ENCODE peak calls at places on chromosome 22, in four cellular contexts. X is NT2/D1, V is BE2C, N is mammary epithelial cell. G is an unnamed sample. For H3K4me1 and H3K9me3, the result is how much of the 10 kb centered on the place peaks cover.

GRCh38 chr22:31650391-31650790 is 11.6 kb downstream of the PISD start:
- DNase-seq in V (no peak), N (peak), X (no peak), G (no peak)

GRCh38 chr22:36406139-36406538 is 18.4 kb upstream of the MYH9 start:
- DNase-seq in N (no peak), V (no peak), X (no peak), G (no peak)

GRCh38 chr22:30978304-30978962 is 9.4 kb downstream of the TUG1 start:
- DNase-seq in X (no peak), N (no peak), V (no peak), G (no peak)

GRCh38 chr22:33652596-33652995 is 267.7 kb downstream of the LARGE1 start:
- DNase-seq in V (no peak), N (peak), X (no peak), G (no peak)

GRCh38 chr22:18126606-18127005 is 16.0 kb downstream of the TUBA8 start:
- DNase-seq in V (no peak), N (no peak), X (no peak), G (no peak)

GRCh38 chr22:35620624-35621245 is 3.6 kb upstream of the MB start:
- DNase-seq in X (no peak), V (peak), N (no peak), G (no peak)

GRCh38 chr22:39999144-39999757 is 4.5 kb downstream of the FAM83F start:
- DNase-seq in X (no peak), N (no peak), V (no peak), G (no peak)

GRCh38 chr22:20783844-20784723 is 10.2 kb downstream of the SERPIND1 start:
- DNase-seq in N (peak), X (no peak), V (peak), G (no peak)

GRCh38 chr22:20117656-20118571 is 888 bp upstream of the TRMT2A start:
- DNase-seq in N (no peak), V (peak), X (no peak), G (no peak)

GRCh38 chr22:36334838-36335603 is 52.7 kb downstream of the MYH9 start:
- DNase-seq in N (peak), X (no peak), V (peak), G (no peak)

GRCh38 chr22:44085743-44086741 is 61.9 kb downstream of the PARVB start:
- DNase-seq in V (peak), N (peak), X (no peak), G (peak)

GRCh38 chr22:43742551-43742950 is 69.6 kb downstream of the EFCAB6 start:
- DNase-seq in V (no peak), X (no peak), N (no peak), G (no peak)

GRCh38 chr22:19194751-19195536 is 16.4 kb upstream of the SLC25A1 start:
- DNase-seq in N (no peak), V (no peak), X (no peak), G (no peak)

GRCh38 chr22:38202437-38203089 is 769 bp downstream of the MAFF start:
- DNase-seq in V (peak), N (peak), X (no peak), G (no peak)

GRCh38 chr22:40009231-40009769 is 14.5 kb downstream of the FAM83F start:
- DNase-seq in V (no peak), X (peak), N (peak), G (peak)

GRCh38 chr22:37906364-37907008 is 389 bp downstream of the MICALL1 start:
- DNase-seq in V (no peak), X (no peak), N (no peak), G (no peak)

GRCh38 chr22:37021710-37022482 is 2.4 kb downstream of the MPST start:
- DNase-seq in X (peak), N (no peak), V (peak), G (peak)

GRCh38 chr22:37077802-37078448 is 26.4 kb downstream of the KCTD17 start:
- DNase-seq in V (peak), X (peak), N (peak), G (no peak)

GRCh38 chr22:23219787-23220484 is 39.6 kb downstream of the BCR start:
- DNase-seq in V (peak), N (peak), X (no peak), G (no peak)

GRCh38 chr22:24330636-24331035 is 60.0 kb downstream of the SPECC1L start:
- DNase-seq in X (no peak), V (peak), N (no peak), G (no peak)

GRCh38 chr22:19478466-19479357 is at the start of gene UFD1:
- DNase-seq in V (peak), N (peak), X (peak), G (peak)

GRCh38 chr22:30855677-30856518 is 112.7 kb downstream of the MORC2 start:
- DNase-seq in V (no peak), X (no peak), N (no peak), G (no peak)

GRCh38 chr22:36386351-36386899 is 1.3 kb downstream of the MYH9 start:
- DNase-seq in N (no peak), V (peak), X (no peak), G (no peak)

GRCh38 chr22:38043151-38044039 is 13.8 kb upstream of the PICK1 start:
- DNase-seq in V (no peak), X (no peak), N (no peak), G (no peak)

GRCh38 chr22:32796865-32797573 is 4.5 kb upstream of the TIMP3 start:
- DNase-seq in V (peak), N (peak), X (peak), G (peak)

GRCh38 chr22:44906248-44906936 is 103.4 kb downstream of the PHF21B start:
- DNase-seq in N (no peak), V (no peak), X (no peak), G (no peak)

GRCh38 chr22:43811777-43812148 is 342 bp downstream of the EFCAB6 start:
- DNase-seq in N (peak), X (no peak), V (no peak), G (no peak)

GRCh38 chr22:42560781-42561180 is 7.0 kb downstream of the SERHL2 start:
- DNase-seq in V (peak), X (no peak), N (no peak), G (no peak)

GRCh38 chr22:41469218-41469851 is 418 bp downstream of the ACO2 start:
- DNase-seq in V (peak), N (no peak), X (no peak), G (no peak)

GRCh38 chr22:25081409-25081824 is 118.2 kb upstream of the CRYBB3 start:
- DNase-seq in N (peak), V (peak), X (peak), G (no peak)

GRCh38 chr22:41939981-41940852 is 6.7 kb downstream of the CENPM start:
- DNase-seq in V (no peak), X (no peak), N (no peak), G (no peak)

GRCh38 chr22:23278883-23279675 is 98.8 kb downstream of the BCR start:
- DNase-seq in N (peak), X (no peak), V (no peak), G (no peak)

GRCh38 chr22:43510226-43511070 is 98.6 kb downstream of the MPPED1 start:
- DNase-seq in X (no peak), V (no peak), N (no peak), G (no peak)

GRCh38 chr22:43553451-43554258 is 141.8 kb downstream of the MPPED1 start:
- DNase-seq in N (no peak), X (no peak), V (no peak), G (no peak)

GRCh38 chr22:19691721-19692341 is 22.5 kb upstream of the SEPTIN5 start:
- DNase-seq in X (no peak), V (no peak), N (peak), G (no peak)

GRCh38 chr22:32237905-32238304 is 17.2 kb downstream of the SLC5A4 start:
- DNase-seq in N (no peak), V (no peak), X (no peak), G (no peak)

GRCh38 chr22:40076702-40077645 is 82.2 kb downstream of the FAM83F start:
- DNase-seq in X (no peak), V (no peak), N (peak), G (no peak)

GRCh38 chr22:36964110-36964509 is 50.7 kb downstream of the CSF2RB start:
- DNase-seq in V (no peak), N (no peak), X (no peak), G (no peak)

GRCh38 chr22:39502789-39503464 is 837 bp downstream of the MIEF1 start:
- DNase-seq in N (no peak), V (no peak), X (no peak), G (no peak)

GRCh38 chr22:28034145-28034759 is 115.2 kb upstream of the PITPNB start:
- DNase-seq in X (no peak), N (no peak), V (no peak), G (no peak)
- H3K4me1 ChIP-seq in X (under half), N (under half), V (half or more), G (under half)

GRCh38 chr22:48858121-48858520 is 969.6 kb downstream of the BRD1 start:
- DNase-seq in N (no peak), V (no peak), X (no peak), G (no peak)

GRCh38 chr22:48857202-48857805 is 970.4 kb downstream of the BRD1 start:
- DNase-seq in N (no peak), V (no peak), X (no peak), G (no peak)

GRCh38 chr22:48858856-48859255 is 968.8 kb downstream of the BRD1 start:
- DNase-seq in V (no peak), N (no peak), X (no peak), G (no peak)

GRCh38 chr22:48863965-48864538 is 963.6 kb downstream of the BRD1 start:
- DNase-seq in N (no peak), V (no peak), X (no peak), G (no peak)

GRCh38 chr22:48860557-48860956 is 967.1 kb downstream of the BRD1 start:
- DNase-seq in V (no peak), X (no peak), N (no peak), G (no peak)
- H3K9me3 ChIP-seq in V (under half), X (under half), N (half or more), G (under half)

DNA sequence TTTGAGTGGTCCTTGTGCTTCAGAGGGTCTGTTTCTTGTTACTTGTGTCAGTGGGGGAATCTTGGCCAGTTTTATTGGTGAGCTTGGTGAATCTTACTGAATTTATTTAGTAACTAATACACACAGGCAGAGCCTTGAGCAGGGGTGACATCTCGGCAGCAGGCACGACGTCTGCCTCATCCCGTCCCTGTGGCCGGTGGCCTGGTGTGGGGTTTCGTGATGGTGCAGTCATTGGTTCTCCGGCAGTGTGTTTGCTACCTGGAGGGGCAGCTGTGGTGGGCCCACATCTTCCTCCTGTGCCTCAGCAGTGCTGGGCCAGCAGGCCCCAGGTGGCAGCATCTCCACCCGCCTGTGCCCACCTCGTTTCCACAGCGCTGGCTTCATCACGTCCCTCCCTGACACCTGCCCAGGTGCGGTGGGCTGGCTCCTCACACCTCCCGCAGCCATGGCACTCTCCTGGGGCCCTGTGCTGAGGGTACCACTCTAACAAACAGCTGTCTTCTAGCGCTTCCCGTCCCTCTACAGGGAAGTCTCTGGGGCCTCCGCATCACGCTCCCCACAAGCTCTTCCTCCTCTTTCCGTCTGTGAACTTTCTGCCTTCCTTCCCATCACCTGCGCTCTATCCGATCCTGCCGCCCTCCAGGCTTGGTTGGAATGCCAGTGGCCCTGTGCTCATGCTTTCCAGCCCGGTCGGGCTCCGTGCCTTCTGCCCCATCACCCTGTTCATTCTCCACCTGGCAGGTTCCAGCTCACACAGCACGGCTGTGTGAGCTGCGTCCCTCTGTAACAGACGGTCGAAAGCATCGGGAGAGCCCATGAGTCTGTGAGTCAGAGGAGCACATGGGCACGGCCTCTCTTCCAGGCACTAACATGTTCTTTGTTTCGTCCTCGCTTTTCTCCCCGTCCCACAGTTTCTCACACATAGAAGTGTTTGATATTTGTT is 203.4 kb downstream of the TBC1D22A start:
- DNase-seq in N (peak), V (no peak), X (no peak), G (no peak)
- H3K4me1 ChIP-seq in N (under half), V (under half), X (under half), G (under half)

GRCh38 chr22:48675141-48675827 is 1152.4 kb downstream of the BRD1 start:
- DNase-seq in X (no peak), V (no peak), N (no peak), G (no peak)
- H3K9me3 ChIP-seq in X (under half), V (under half), N (half or more), G (under half)

GRCh38 chr22:21857501-21857914 is 9.9 kb downstream of the MAPK1 start:
- DNase-seq in V (no peak), N (no peak), X (no peak), G (no peak)

GRCh38 chr22:21860640-21861039 is 6.8 kb downstream of the MAPK1 start:
- DNase-seq in X (no peak), V (no peak), N (no peak), G (no peak)

GRCh38 chr22:21856197-21856596 is 11.2 kb downstream of the MAPK1 start:
- DNase-seq in N (no peak), V (no peak), X (no peak), G (no peak)

GRCh38 chr22:21856868-21857267 is 10.6 kb downstream of the MAPK1 start:
- DNase-seq in N (no peak), X (no peak), V (no peak), G (no peak)

GRCh38 chr22:21858025-21858764 is 9.2 kb downstream of the MAPK1 start:
- DNase-seq in X (no peak), V (no peak), N (no peak), G (no peak)
- H3K4me1 ChIP-seq in X (under half), V (under half), N (under half), G (under half)

GRCh38 chr22:47228767-47229166 is 466.3 kb downstream of the TBC1D22A start:
- DNase-seq in X (no peak), V (no peak), N (no peak), G (no peak)

GRCh38 chr22:47220752-47221151 is 458.3 kb downstream of the TBC1D22A start:
- DNase-seq in V (no peak), N (no peak), X (no peak), G (no peak)

GRCh38 chr22:47221840-47222615 is 459.6 kb downstream of the TBC1D22A start:
- DNase-seq in V (no peak), N (no peak), X (no peak), G (no peak)

GRCh38 chr22:47225080-47225930 is 462.9 kb downstream of the TBC1D22A start:
- DNase-seq in V (no peak), X (no peak), N (no peak), G (no peak)

GRCh38 chr22:47225931-47226633 is 463.6 kb downstream of the TBC1D22A start:
- DNase-seq in N (no peak), V (no peak), X (no peak), G (no peak)
- H3K9me3 ChIP-seq in N (under half), V (under half), X (under half), G (under half)

DNA sequence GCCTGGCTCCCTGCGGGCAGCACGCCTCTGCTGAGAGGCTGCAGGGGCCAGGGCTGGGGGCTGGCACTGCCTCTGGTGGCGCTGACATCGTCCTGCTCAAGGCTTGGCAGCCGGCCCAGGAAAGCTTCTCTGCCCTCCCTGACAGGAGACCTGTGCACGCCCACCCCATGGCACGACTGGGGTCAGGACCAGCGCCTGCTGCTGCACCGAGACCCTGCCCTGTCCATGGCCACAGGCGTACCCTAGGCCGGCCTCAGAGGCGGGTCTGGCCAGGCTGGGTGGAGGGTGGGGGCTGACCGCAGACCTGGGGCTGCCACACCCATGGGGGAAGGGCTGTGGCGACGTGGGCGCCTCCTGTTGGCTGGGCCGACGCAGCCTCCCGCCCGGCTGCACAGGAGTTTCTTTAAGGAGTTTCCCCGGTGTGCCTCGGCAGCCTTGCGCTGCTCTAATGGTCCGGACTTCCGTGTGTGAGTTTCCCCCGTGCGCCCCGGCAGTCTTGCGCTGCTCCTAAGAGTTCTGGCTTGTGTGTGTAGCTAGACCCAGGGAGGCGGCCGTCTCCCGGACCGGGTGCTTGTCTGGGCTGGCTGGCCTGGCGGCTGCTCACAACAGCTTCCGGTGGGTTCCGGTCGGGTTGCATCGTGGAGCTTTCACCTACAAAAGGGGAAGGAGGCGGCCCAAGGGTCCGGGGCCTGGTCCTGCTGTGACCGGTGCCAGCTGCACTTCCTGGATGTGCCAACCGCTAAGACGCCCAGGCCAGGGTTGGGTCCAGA is 4.7 kb downstream of the TRABD start:
- DNase-seq in N (peak), V (peak), X (no peak), G (no peak)
- H3K4me1 ChIP-seq in N (under half), V (under half), X (under half), G (under half)

G was measured in iPS DF 6.9.